ENCODE peak calls at places on chromosome 4, in six cellular contexts. J is neuronal stem cell, V is H9, D is IMR-90, H is mesenchymal stem cell, R is H1. Y is an unnamed sample.

GRCh38 chr4:845233-845835 is 19.4 kb upstream of the CPLX1 start:
- DNase-seq in J (no peak), V (no peak), D (peak; percentile 61), H (peak; percentile 10), R (no peak), Y (no peak)

GRCh38 chr4:123936615-123937014 is 540.0 kb downstream of the SPRY1 start:
- DNase-seq in J (no peak), V (no peak), D (no peak), H (no peak), R (no peak), Y (no peak)

GRCh38 chr4:159547645-159548308 is 444.9 kb downstream of the RAPGEF2 start:
- DNase-seq in J (no peak), V (no peak), D (no peak), H (no peak), R (no peak), Y (peak; percentile 48)

GRCh38 chr4:159334461-159334860 is 231.6 kb downstream of the RAPGEF2 start:
- DNase-seq in J (no peak), V (no peak), D (no peak), H (no peak), R (no peak), Y (no peak)

GRCh38 chr4:106507440-106507839 is 138.9 kb upstream of the GIMD1 start:
- DNase-seq in J (no peak), V (no peak), D (no peak), H (no peak), R (no peak), Y (no peak)

GRCh38 chr4:123405212-123405856 is 8.7 kb downstream of the SPRY1 start:
- DNase-seq in J (no peak), V (no peak), D (no peak), H (no peak), R (no peak), Y (no peak)

GRCh38 chr4:164252286-164252685 is 501.6 kb upstream of the SMIM31 start:
- DNase-seq in J (peak; percentile 55), V (peak; percentile 70), D (no peak), H (peak; percentile 2), R (peak; percentile 36), Y (no peak)

GRCh38 chr4:108042927-108043326 is 53.2 kb downstream of the HADH start:
- DNase-seq in J (no peak), V (no peak), D (no peak), H (no peak), R (no peak), Y (no peak)

GRCh38 chr4:133719098-133719497 is 482.5 kb downstream of the PABPC4L start:
- DNase-seq in J (no peak), V (no peak), D (no peak), H (no peak), R (no peak), Y (no peak)

GRCh38 chr4:74886490-74886889 is 46.4 kb upstream of the PARM1 start:
- DNase-seq in J (no peak), V (no peak), D (peak; percentile 59), H (peak; percentile 77), R (no peak), Y (peak; percentile 99)

GRCh38 chr4:2537011-2537830 is 774 bp downstream of the FAM193A start:
- DNase-seq in J (peak; percentile 48), V (peak; percentile 53), D (peak; percentile 24), H (peak; percentile 43), R (no peak), Y (peak; percentile 40)

GRCh38 chr4:116427666-116428065 is 657.7 kb downstream of the TRAM1L1 start:
- DNase-seq in J (no peak), V (no peak), D (no peak), H (no peak), R (no peak), Y (no peak)

GRCh38 chr4:107826427-107826980 is 1.8 kb downstream of the SGMS2 start:
- DNase-seq in J (no peak), V (no peak), D (no peak), H (no peak), R (no peak), Y (peak; percentile 41)

GRCh38 chr4:158895797-158896442 is 127.1 kb downstream of the FNIP2 start:
- DNase-seq in J (no peak), V (peak; percentile 54), D (peak; percentile 46), H (peak; percentile 58), R (no peak), Y (no peak)

GRCh38 chr4:75702919-75703411 is 21.4 kb upstream of the USO1 start:
- DNase-seq in J (no peak), V (peak; percentile 36), D (no peak), H (peak; percentile 60), R (no peak), Y (no peak)

GRCh38 chr4:22434895-22435294 is 81.0 kb downstream of the ADGRA3 start:
- DNase-seq in J (peak; percentile 21), V (peak; percentile 65), D (peak; percentile 63), H (peak; percentile 60), R (no peak), Y (peak; percentile 52)

GRCh38 chr4:60724623-60725022 is 475.5 kb upstream of the ADGRL3 start:
- DNase-seq in J (no peak), V (no peak), D (peak; percentile 95), H (peak; percentile 82), R (no peak), Y (peak; percentile 93)

GRCh38 chr4:109294006-109294405 is 8.5 kb downstream of the COL25A1 start:
- DNase-seq in J (peak; percentile 43), V (peak; percentile 51), D (no peak), H (no peak), R (no peak), Y (peak; percentile 39)

GRCh38 chr4:4254666-4255065 is 6.6 kb upstream of the TMEM128 start:
- DNase-seq in J (no peak), V (no peak), D (no peak), H (no peak), R (no peak), Y (no peak)

GRCh38 chr4:41236046-41236445 is 20.7 kb upstream of the UCHL1 start:
- DNase-seq in J (no peak), V (no peak), D (no peak), H (no peak), R (no peak), Y (no peak)

DNA sequence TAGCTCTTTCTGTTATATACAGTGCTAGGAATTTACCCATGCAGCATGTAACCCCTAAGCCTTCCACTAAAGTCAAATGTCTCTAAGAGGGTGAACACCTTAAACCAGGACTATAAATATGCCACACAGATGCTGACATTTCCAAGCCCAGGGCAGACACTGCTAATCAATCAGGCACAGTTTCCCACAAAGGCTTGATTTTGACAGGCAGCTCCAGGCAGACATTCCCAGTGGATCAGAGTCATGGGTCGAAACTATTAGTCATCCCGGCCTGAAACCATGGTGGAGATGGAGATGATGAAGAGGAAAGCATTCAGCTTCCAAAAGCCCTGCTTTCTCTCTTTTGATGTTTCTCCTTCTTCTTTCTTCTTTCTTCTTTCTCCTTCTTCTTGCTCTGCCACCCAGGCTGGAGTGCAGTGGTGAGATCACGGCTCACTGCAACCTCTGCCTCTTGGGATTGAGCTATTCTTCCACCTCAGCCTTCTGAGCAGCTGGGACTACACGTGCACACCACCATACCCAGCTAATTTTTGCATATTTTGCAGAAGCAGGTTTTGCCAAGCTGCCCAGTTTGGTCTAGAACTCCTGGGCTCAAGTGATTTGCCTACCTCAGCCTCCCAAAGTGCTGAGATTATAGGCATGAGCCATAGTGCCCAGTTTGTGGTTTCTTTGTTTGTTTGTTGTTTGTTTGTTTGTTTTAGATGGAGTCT is 21.0 kb upstream of the SORCS2 start:
- DNase-seq in J (no peak), V (peak; percentile 6), D (no peak), H (no peak), R (no peak), Y (no peak)
- H3K4me1 ChIP-seq in J (no peaks in the 10 kb centered on the region), V (no peaks in the 10 kb centered on the region), D (no peaks in the 10 kb centered on the region), H (no peaks in the 10 kb centered on the region), R (no peaks in the 10 kb centered on the region), Y (no peaks in the 10 kb centered on the region)

GRCh38 chr4:98997176-98997575 is 1.7 kb downstream of the METAP1 start:
- DNase-seq in J (no peak), V (no peak), D (no peak), H (no peak), R (no peak), Y (peak; percentile 18)

GRCh38 chr4:98993419-98994071 is 2.0 kb upstream of the METAP1 start:
- DNase-seq in J (no peak), V (no peak), D (no peak), H (no peak), R (no peak), Y (no peak)

GRCh38 chr4:98996056-98996941 is 778 bp downstream of the METAP1 start:
- DNase-seq in J (peak; percentile 15), V (no peak), D (peak; percentile 55), H (peak; percentile 60), R (no peak), Y (peak; percentile 32)

GRCh38 chr4:98994474-98995182 is 893 bp upstream of the METAP1 start:
- DNase-seq in J (no peak), V (no peak), D (peak; percentile 8), H (no peak), R (no peak), Y (no peak)

DNA sequence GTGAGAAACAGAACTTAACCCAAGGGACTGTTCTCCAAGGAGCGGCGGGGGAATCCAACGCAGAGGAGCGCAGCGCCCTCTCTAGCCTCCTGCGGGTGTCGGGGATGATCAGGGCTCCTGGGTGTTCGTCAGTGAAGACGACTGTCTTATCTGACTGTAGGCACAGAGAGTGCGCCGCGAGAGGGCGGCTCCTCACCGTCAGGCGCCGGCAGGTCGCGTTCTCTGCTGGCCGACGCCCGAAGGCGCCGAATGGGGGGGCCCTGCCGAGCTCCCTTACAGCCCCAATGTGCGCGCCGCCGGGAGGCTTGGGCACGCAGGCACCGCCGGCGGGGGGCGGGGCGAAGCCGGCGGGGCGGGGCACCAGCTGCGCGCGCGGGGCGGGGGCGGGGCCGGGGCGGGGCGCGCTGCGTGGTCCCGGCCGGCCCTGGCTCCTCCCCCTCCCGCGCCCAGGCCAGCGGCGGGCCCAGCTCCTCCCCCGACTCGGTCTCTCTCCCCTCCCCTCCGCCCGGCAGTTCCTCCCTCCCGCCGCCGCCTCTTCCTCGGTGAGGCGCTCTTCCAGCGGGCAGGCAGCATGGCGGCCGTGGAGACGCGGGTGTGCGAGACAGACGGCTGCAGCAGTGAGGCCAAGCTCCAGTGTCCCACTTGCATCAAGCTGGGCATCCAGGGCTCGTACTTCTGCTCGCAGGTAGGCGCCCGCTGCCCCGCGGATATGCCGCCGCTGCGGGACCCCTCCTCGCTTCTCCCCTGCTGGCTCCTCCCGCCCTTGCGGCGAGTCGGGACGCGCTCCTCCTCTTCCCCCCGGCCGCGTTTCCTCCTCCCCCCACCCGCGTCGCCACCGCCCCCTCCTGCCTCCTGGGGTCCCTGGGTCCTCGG is at the start of gene METAP1:
- DNase-seq in J (peak; percentile 91), V (peak; percentile 97), D (peak; percentile 92), H (peak; percentile 93), R (peak; percentile 93), Y (peak; percentile 93)
- H3K23ac ChIP-seq in J (peak within 1 kb of the TSS; percentile 100), V (no peak within 1 kb of the TSS), D (peak within 1 kb of the TSS; percentile 99), H (peak within 1 kb of the TSS; percentile 88), R (no peak within 1 kb of the TSS), Y (peak within 1 kb of the TSS; percentile 74)

GRCh38 chr4:113539408-113539807 is 222.1 kb downstream of the CAMK2D start:
- DNase-seq in J (no peak), V (no peak), D (peak; percentile 91), H (peak; percentile 44), R (no peak), Y (peak; percentile 30)

GRCh38 chr4:113537183-113537977 is 224.2 kb downstream of the CAMK2D start:
- DNase-seq in J (no peak), V (no peak), D (no peak), H (no peak), R (no peak), Y (no peak)

GRCh38 chr4:113541933-113542332 is 219.6 kb downstream of the CAMK2D start:
- DNase-seq in J (no peak), V (no peak), D (peak; percentile 48), H (no peak), R (no peak), Y (no peak)

GRCh38 chr4:113540859-113541258 is 220.7 kb downstream of the CAMK2D start:
- DNase-seq in J (no peak), V (no peak), D (peak; percentile 45), H (peak; percentile 52), R (no peak), Y (no peak)
- H3K14ac ChIP-seq in J (no peak overlapping the region), V (no peak overlapping the region), D (no peak overlapping the region), H (no peak overlapping the region), R (no peak overlapping the region), Y (no peak overlapping the region)

GRCh38 chr4:152531479-152531878 is 4.4 kb downstream of the FBXW7 start:
- DNase-seq in J (no peak), V (no peak), D (no peak), H (no peak), R (no peak), Y (no peak)
- H3K4me1 ChIP-seq in J (no peaks in the 10 kb centered on the region), V (no peaks in the 10 kb centered on the region), D (no peaks in the 10 kb centered on the region), H (no peaks in the 10 kb centered on the region), R (no peaks in the 10 kb centered on the region), Y (peaks cover 2% of the 10 kb centered on the region)